ENCODE peak calls at places on chromosomes 3 and 15, in four cellular contexts. X is vagina; I is CD8-positive, alpha-beta T cell; H is trophoblast cell. R is an unnamed sample.

GRCh38 chr15:100196326-100197058 is 145.3 kb downstream of the ADAMTS17 start:
- DNase-seq in X (no peak), I (no peak), H (no peak), R (no peak)

GRCh38 chr3:45110185-45110833 is 35.9 kb downstream of the CDCP1 start:
- DNase-seq in X (no peak), I (no peak), H (no peak), R (no peak)

GRCh38 chr3:15295506-15295905 is 36.9 kb downstream of the SH3BP5 start:
- DNase-seq in X (no peak), I (no peak), H (peak; percentile 53), R (no peak)

GRCh38 chr15:76161153-76162049 is 101.6 kb downstream of the TMEM266 start:
- DNase-seq in X (no peak), I (no peak), H (no peak), R (no peak)

GRCh38 chr15:76330281-76330680 is 6.3 kb upstream of the ISL2 start:
- DNase-seq in X (no peak), I (no peak), H (peak; percentile 79), R (peak; percentile 38)

GRCh38 chr3:158718490-158719170 is 13.6 kb downstream of the RARRES1 start:
- DNase-seq in X (no peak), I (no peak), H (peak; percentile 46), R (no peak)

GRCh38 chr15:77527164-77527778 is 105.4 kb downstream of the LINGO1 start:
- DNase-seq in X (no peak), I (no peak), H (peak; percentile 96), R (peak; percentile 41)

GRCh38 chr3:169430687-169431404 is 232.7 kb downstream of the MECOM start:
- DNase-seq in X (no peak), I (no peak), H (peak; percentile 31), R (no peak)

GRCh38 chr3:104908761-104909160 is 457.9 kb upstream of the ALCAM start:
- DNase-seq in X (no peak), I (no peak), H (no peak), R (no peak)

GRCh38 chr15:68424754-68425390 is 7.1 kb downstream of the ITGA11 start:
- DNase-seq in X (no peak), I (no peak), H (no peak), R (no peak)

GRCh38 chr15:36407647-36408046 is 171.8 kb upstream of the CDIN1 start:
- DNase-seq in X (no peak), I (no peak), H (no peak), R (no peak)

GRCh38 chr3:29525254-29525881 is 244.5 kb downstream of the RBMS3 start:
- DNase-seq in X (no peak), I (no peak), H (no peak), R (peak; percentile 32)

GRCh38 chr3:1446531-1446930 is 353.7 kb downstream of the CNTN6 start:
- DNase-seq in X (no peak), I (no peak), H (no peak), R (no peak)

GRCh38 chr3:64687781-64688515 is at the start of gene ADAMTS9:
- DNase-seq in X (no peak), I (no peak), H (peak; percentile 15), R (peak; percentile 84)

GRCh38 chr3:126965526-126966080 is 17.3 kb upstream of the PLXNA1 start:
- DNase-seq in X (no peak), I (no peak), H (no peak), R (no peak)

GRCh38 chr3:62211675-62212429 is 161.5 kb downstream of the FEZF2 start:
- DNase-seq in X (no peak), I (no peak), H (no peak), R (no peak)

GRCh38 chr3:131914090-131914691 is 120.6 kb downstream of the CPNE4 start:
- DNase-seq in X (no peak), I (no peak), H (no peak), R (no peak)

GRCh38 chr3:119352235-119352634 is 58.1 kb downstream of the ARHGAP31 start:
- DNase-seq in X (no peak), I (no peak), H (peak; percentile 83), R (no peak)

GRCh38 chr3:64533565-64534317 is 154.1 kb downstream of the ADAMTS9 start:
- DNase-seq in X (no peak), I (no peak), H (peak; percentile 82), R (peak; percentile 86)

GRCh38 chr15:86611392-86612040 is 531.8 kb downstream of the AGBL1 start:
- DNase-seq in X (no peak), I (no peak), H (no peak), R (no peak)

GRCh38 chr3:36372534-36372935 is 7.8 kb upstream of the STAC start:
- DNase-seq in X (no peak), I (no peak), H (no peak), R (no peak)

GRCh38 chr3:72887723-72888545 is at the start of gene GXYLT2:
- DNase-seq in X (no peak), I (no peak), H (peak; percentile 61), R (peak; percentile 67)

GRCh38 chr15:31372635-31373091 is 46.0 kb downstream of the KLF13 start:
- DNase-seq in X (no peak), I (no peak), H (peak; percentile 98), R (peak; percentile 89)
- H3K27ac ChIP-seq in X (peak overlapping the region; percentile 76), I (no peak overlapping the region), H (peak overlapping the region; percentile 89), R (peak overlapping the region; percentile 36)

GRCh38 chr3:194664857-194665256 is 7.1 kb downstream of the LSG1 start:
- DNase-seq in X (no peak), I (no peak), H (no peak), R (no peak)

GRCh38 chr3:194658477-194659242 is 13.3 kb downstream of the LSG1 start:
- DNase-seq in X (no peak), I (no peak), H (no peak), R (no peak)

GRCh38 chr3:194659778-194660177 is 12.2 kb downstream of the LSG1 start:
- DNase-seq in X (no peak), I (no peak), H (no peak), R (no peak)

GRCh38 chr3:194661946-194662345 is 10.0 kb downstream of the LSG1 start:
- DNase-seq in X (no peak), I (no peak), H (no peak), R (no peak)

GRCh38 chr3:194661374-194661773 is 10.6 kb downstream of the LSG1 start:
- DNase-seq in X (no peak), I (no peak), H (no peak), R (no peak)
- H3K36me3 ChIP-seq in X (peaks cover 84% of the 10 kb centered on the region), I (peaks cover 17% of the 10 kb centered on the region), H (peaks cover 15% of the 10 kb centered on the region), R (peaks cover 78% of the 10 kb centered on the region)

GRCh38 chr15:33069161-33069560 is 125.4 kb downstream of the FMN1 start:
- DNase-seq in X (no peak), I (no peak), H (peak; percentile 42), R (no peak)

GRCh38 chr15:33068531-33068990 is 126.0 kb downstream of the FMN1 start:
- DNase-seq in X (no peak), I (no peak), H (peak; percentile 79), R (peak; percentile 19)

GRCh38 chr15:33066584-33066983 is 127.9 kb downstream of the FMN1 start:
- DNase-seq in X (no peak), I (no peak), H (no peak), R (no peak)

GRCh38 chr15:33068007-33068441 is 126.5 kb downstream of the FMN1 start:
- DNase-seq in X (no peak), I (no peak), H (peak; percentile 84), R (peak; percentile 34)

DNA sequence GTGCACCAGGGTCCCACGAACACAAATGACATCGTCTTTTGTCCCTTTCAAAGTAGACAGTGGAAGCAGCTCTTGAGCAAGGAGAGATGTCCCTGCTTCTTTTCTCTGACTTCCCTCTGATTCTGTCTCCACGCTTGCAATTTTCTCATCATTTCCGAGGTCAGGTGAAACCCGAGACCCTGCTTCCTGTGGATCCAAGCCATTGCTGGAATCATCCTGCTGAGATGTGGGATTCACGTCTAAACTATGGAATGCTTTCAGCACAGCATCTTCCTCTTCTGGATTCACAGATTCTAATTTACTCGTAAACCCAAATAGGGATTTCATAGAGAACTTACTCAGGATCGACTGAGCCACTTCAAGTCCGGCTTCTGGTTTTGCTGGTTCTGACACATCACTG is 127.1 kb downstream of the FMN1 start:
- DNase-seq in X (no peak), I (no peak), H (no peak), R (no peak)
- H3K4me1 ChIP-seq in X (peaks cover 33% of the 10 kb centered on the region), I (peaks cover 8% of the 10 kb centered on the region), H (peaks cover 21% of the 10 kb centered on the region), R (no peaks in the 10 kb centered on the region)

DNA sequence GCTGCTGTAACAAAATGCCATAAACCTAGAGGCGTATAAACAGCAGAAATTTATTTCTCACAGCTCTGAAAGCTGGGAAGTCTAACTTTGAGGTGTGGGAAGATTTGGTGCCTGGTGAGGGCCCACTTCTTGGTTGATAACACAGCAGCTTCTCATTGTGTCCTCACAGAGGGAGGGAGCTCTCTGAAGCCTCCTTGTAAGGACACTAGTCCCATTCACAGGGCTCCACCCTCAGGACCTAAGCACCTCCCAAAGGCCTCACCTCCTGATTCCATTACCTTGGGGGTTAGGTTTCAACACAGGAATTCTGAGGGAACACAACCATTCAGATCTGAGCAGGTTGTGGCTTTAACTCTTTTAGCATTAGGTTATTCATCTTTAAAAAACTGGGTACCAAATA is 380.3 kb upstream of the ATP10A start:
- DNase-seq in X (no peak), I (no peak), H (no peak), R (no peak)
- H3K27ac ChIP-seq in X (no peak overlapping the region), I (no peak overlapping the region), H (no peak overlapping the region), R (no peak overlapping the region)

GRCh38 chr15:70074380-70074779 is 23.3 kb downstream of the TLE3 start:
- DNase-seq in X (no peak), I (no peak), H (no peak), R (no peak)

GRCh38 chr15:70079831-70080230 is 17.9 kb downstream of the TLE3 start:
- DNase-seq in X (no peak), I (no peak), H (no peak), R (no peak)

GRCh38 chr15:70081612-70082011 is 16.1 kb downstream of the TLE3 start:
- DNase-seq in X (no peak), I (no peak), H (no peak), R (no peak)

GRCh38 chr15:70078578-70079417 is 18.9 kb downstream of the TLE3 start:
- DNase-seq in X (no peak), I (no peak), H (no peak), R (no peak)

DNA sequence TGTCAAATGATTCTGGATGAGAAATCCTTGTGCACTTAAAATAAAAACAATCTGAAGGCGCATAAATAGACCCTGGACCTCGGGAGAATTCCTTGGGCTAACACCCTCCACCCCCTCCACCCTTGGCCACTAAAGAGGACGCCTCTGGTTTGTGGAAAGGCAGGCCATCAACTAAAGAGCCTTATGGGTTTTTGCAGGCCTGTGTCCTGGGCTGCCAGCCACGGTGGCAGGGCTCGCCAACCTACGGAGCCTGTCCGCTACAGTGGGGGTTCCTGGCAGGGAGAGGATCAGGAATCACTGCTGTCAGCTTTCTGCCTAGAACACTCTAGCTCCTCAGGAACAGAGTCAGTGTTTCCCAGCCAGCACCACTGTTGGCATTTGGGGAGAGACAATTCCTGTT is 20.3 kb downstream of the TLE3 start:
- DNase-seq in X (no peak), I (no peak), H (no peak), R (no peak)
- H3K36me3 ChIP-seq in X (peaks cover 57% of the 10 kb centered on the region), I (peaks cover 45% of the 10 kb centered on the region), H (peaks cover 54% of the 10 kb centered on the region), R (peaks cover 26% of the 10 kb centered on the region)

R was measured in heart right ventricle.